ENCODE peak calls at places on chromosomes 4 and X, in eight cellular contexts. O is Daoy, W is NCI-H510A treated with DMSO at 0.1 percent for 48 hours, L is NCI-H1105 treated with DMSO at 0.1 percent for 48 hours, E is sciatic nerve, J is GM12865, T is GM04504, K is anterior cingulate cortex. H is an unnamed sample.

GRCh38 chr4:40976343-40976742 is 226.6 kb downstream of the NSUN7 start:
- DNase-seq in O (peak), W (peak), L (peak), E (no peak), J (peak), T (no peak), K (no peak), H (peak)

GRCh38 chr4:106287353-106287969 is 28.5 kb downstream of the TBCK start:
- DNase-seq in O (peak), W (peak), L (no peak), E (no peak), J (no peak), T (peak), K (no peak), H (peak)

GRCh38 chrX:357693-358471 is 28.8 kb downstream of the PPP2R3B start:
- DNase-seq in O (peak), W (no peak), L (no peak), E (no peak), J (no peak), T (no peak), K (no peak), H (no peak)

GRCh38 chr4:41204400-41204978 is 9.9 kb downstream of the APBB2 start:
- DNase-seq in O (peak), W (no peak), L (no peak), E (no peak), J (no peak), T (peak), K (no peak), H (peak)

GRCh38 chr4:61446957-61447356 is 246.8 kb downstream of the ADGRL3 start:
- DNase-seq in O (no peak), W (no peak), L (no peak), E (no peak), J (no peak), T (no peak), K (no peak), H (no peak)

GRCh38 chrX:134803060-134803459 is 144.8 kb upstream of the PLAC1 start:
- DNase-seq in O (no peak), W (no peak), L (no peak), E (no peak), J (no peak), T (no peak), K (no peak), H (no peak)

GRCh38 chr4:104941661-104942062 is 205.0 kb upstream of the TET2 start:
- DNase-seq in O (no peak), W (no peak), L (no peak), E (no peak), J (peak), T (no peak), K (no peak), H (no peak)

GRCh38 chr4:140095694-140096482 is 58.1 kb downstream of the MAML3 start:
- DNase-seq in O (peak), W (no peak), L (no peak), E (no peak), J (no peak), T (peak), K (no peak), H (peak)

GRCh38 chr4:968221-968620 is 5.1 kb downstream of the DGKQ start:
- DNase-seq in O (no peak), W (no peak), L (no peak), E (no peak), J (no peak), T (no peak), K (no peak), H (no peak)

GRCh38 chr4:170001688-170002267 is 24.4 kb downstream of the MFAP3L start:
- DNase-seq in O (no peak), W (no peak), L (no peak), E (no peak), J (no peak), T (no peak), K (no peak), H (no peak)

GRCh38 chr4:21697583-21697982 is 251.0 kb downstream of the KCNIP4 start:
- DNase-seq in O (peak), W (peak), L (peak), E (no peak), J (peak), T (no peak), K (peak), H (peak)

GRCh38 chr4:98341309-98341708 is 80.1 kb downstream of the RAP1GDS1 start:
- DNase-seq in O (peak), W (no peak), L (no peak), E (no peak), J (no peak), T (no peak), K (no peak), H (peak)

GRCh38 chrX:39611468-39611867 is 486.3 kb downstream of the BCOR start:
- DNase-seq in O (no peak), W (no peak), L (no peak), E (no peak), J (no peak), T (no peak), K (no peak), H (no peak)

GRCh38 chr4:75920327-75920726 is 18.1 kb upstream of the PPEF2 start:
- DNase-seq in O (no peak), W (no peak), L (no peak), E (no peak), J (no peak), T (no peak), K (no peak), H (no peak)

GRCh38 chr4:159697322-159698283 is 594.7 kb downstream of the RAPGEF2 start:
- DNase-seq in O (no peak), W (no peak), L (no peak), E (no peak), J (no peak), T (no peak), K (no peak), H (no peak)

GRCh38 chr4:48138936-48139335 is 4.9 kb upstream of the TXK start:
- DNase-seq in O (no peak), W (no peak), L (no peak), E (no peak), J (peak), T (no peak), K (no peak), H (no peak)

GRCh38 chrX:41594634-41595033 is 94.1 kb upstream of the GPR34 start:
- DNase-seq in O (no peak), W (no peak), L (no peak), E (no peak), J (no peak), T (no peak), K (no peak), H (no peak)

GRCh38 chrX:137418086-137418485 is 147.8 kb upstream of the ZIC3 start:
- DNase-seq in O (no peak), W (no peak), L (no peak), E (no peak), J (no peak), T (no peak), K (no peak), H (no peak)

GRCh38 chr4:105808459-105809041 is 86.7 kb upstream of the NPNT start:
- DNase-seq in O (peak), W (no peak), L (no peak), E (no peak), J (no peak), T (peak), K (no peak), H (no peak)

GRCh38 chr4:47954245-47954644 is 39.9 kb upstream of the NFXL1 start:
- DNase-seq in O (no peak), W (no peak), L (no peak), E (no peak), J (no peak), T (no peak), K (no peak), H (no peak)

GRCh38 chrX:113929004-113929403 is 654.9 kb upstream of the HTR2C start:
- DNase-seq in O (peak), W (peak), L (peak), E (no peak), J (peak), T (peak), K (no peak), H (peak)

GRCh38 chr4:10761903-10762302 is 77.3 kb upstream of the CLNK start:
- DNase-seq in O (no peak), W (no peak), L (no peak), E (no peak), J (no peak), T (no peak), K (no peak), H (no peak)

GRCh38 chr4:175290401-175290800 is 372.2 kb downstream of the ADAM29 start:
- DNase-seq in O (no peak), W (no peak), L (no peak), E (no peak), J (no peak), T (peak), K (no peak), H (no peak)